ENCODE peak calls at places on chromosomes 16 and 17, in four cellular contexts. D is psoas muscle; A is fibroblast of lung; B is CD4-positive, CD25-positive, alpha-beta regulatory T cell. I is an unnamed sample. For H3K27me3, the result is how much of the 10 kb centered on the place peaks cover.

GRCh38 chr17:6523330-6523729 is 33.0 kb downstream of the PITPNM3 start:
- DNase-seq in D (no peak), A (peak), B (no peak), I (no peak)

GRCh38 chr17:51647873-51648272 is 387.5 kb downstream of the UTP18 start:
- DNase-seq in D (no peak), A (peak), B (no peak), I (no peak)

GRCh38 chr16:85750827-85751641 is at the start of gene C16orf74:
- DNase-seq in D (peak), A (peak), B (no peak), I (no peak)

GRCh38 chr17:73907601-73907910 is 263.3 kb upstream of the SDK2 start:
- DNase-seq in D (no peak), A (no peak), B (no peak), I (no peak)

GRCh38 chr17:6573982-6574688 is 17.8 kb upstream of the PITPNM3 start:
- DNase-seq in D (no peak), A (no peak), B (no peak), I (no peak)

GRCh38 chr16:84159006-84159405 is 13.9 kb downstream of the DNAAF1 start:
- DNase-seq in D (no peak), A (no peak), B (no peak), I (no peak)

GRCh38 chr17:34637548-34638525 is 58.5 kb downstream of the TMEM132E start:
- DNase-seq in D (peak), A (peak), B (peak), I (peak)

GRCh38 chr17:30920282-30920681 is 1.5 kb upstream of the ADAP2 start:
- DNase-seq in D (peak), A (peak), B (no peak), I (no peak)

GRCh38 chr17:31373150-31374082 is 18.1 kb upstream of the RAB11FIP4 start:
- DNase-seq in D (no peak), A (peak), B (peak), I (peak)

GRCh38 chr16:8904018-8904430 is 21.9 kb downstream of the LITAFD start:
- DNase-seq in D (no peak), A (no peak), B (no peak), I (no peak)

GRCh38 chr17:14748036-14748715 is 447.3 kb downstream of the HS3ST3B1 start:
- DNase-seq in D (no peak), A (no peak), B (no peak), I (no peak)

GRCh38 chr17:45170280-45170975 is 8.8 kb downstream of the HEXIM2 start:
- DNase-seq in D (no peak), A (no peak), B (no peak), I (no peak)

GRCh38 chr17:59165933-59166342 is 10.4 kb downstream of the PRR11 start:
- DNase-seq in D (no peak), A (peak), B (peak), I (peak)

GRCh38 chr16:56038564-56039098 is 152.7 kb upstream of the GNAO1 start:
- DNase-seq in D (no peak), A (no peak), B (no peak), I (no peak)

GRCh38 chr17:56320443-56320842 is 167.2 kb downstream of the ANKFN1 start:
- DNase-seq in D (no peak), A (no peak), B (no peak), I (no peak)

GRCh38 chr16:68235882-68236803 is at the start of gene ESRP2:
- DNase-seq in D (peak), A (no peak), B (peak), I (peak)

DNA sequence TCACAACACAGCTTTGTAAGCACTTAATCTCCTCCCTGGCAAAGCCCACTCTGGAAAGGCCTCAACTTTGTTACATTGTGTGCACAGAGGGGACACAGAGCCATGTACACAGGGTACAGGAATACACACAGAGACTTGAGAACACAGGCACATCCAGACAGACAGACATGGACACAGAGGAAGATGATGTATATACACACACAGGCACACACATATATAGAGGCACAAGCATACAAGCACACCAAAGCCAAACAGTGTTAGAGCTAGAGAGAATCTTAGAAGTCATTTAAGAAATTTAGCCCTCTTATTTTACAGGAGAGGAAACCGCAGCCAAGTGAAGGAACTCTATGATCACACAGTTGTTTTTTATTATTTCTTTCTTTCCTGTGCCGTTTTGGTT is 6.4 kb downstream of the MMP28 start:
- DNase-seq in D (no peak), A (no peak), B (no peak), I (no peak)
- H3K27ac ChIP-seq in D (no peak), A (peak), B (no peak), I (no peak)

DNA sequence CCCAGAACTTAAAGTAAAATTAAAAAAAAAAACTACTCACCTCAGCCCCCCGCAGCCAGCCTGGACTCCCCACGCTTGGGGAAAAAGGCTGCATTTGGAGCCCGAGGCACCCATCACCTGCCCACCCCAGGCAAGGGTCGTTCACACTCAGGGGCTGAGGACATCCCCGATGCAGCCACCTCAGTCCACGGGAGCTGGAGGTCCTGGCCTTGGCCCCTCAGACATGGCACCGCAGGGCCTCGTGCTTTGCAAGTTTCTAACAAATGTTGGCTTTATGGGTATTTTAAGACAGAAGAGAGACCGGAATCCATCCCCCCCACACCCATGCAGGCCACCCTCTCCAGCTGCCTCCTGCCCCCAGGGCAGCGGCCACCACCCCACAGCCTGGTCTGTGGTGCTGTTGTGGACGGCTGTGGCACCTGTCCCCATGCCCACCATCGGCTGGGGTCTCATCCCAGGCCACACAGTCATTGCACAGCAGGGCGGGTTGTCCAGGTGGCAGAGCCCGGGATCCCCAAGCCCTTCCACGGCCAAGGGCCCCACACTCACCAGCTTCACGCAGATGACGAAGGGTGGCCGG is 116.4 kb upstream of the ZNF750 start:
- DNase-seq in D (peak), A (no peak), B (no peak), I (no peak)
- H3K4me3 ChIP-seq in D (no peak), A (no peak), B (no peak), I (no peak)

DNA sequence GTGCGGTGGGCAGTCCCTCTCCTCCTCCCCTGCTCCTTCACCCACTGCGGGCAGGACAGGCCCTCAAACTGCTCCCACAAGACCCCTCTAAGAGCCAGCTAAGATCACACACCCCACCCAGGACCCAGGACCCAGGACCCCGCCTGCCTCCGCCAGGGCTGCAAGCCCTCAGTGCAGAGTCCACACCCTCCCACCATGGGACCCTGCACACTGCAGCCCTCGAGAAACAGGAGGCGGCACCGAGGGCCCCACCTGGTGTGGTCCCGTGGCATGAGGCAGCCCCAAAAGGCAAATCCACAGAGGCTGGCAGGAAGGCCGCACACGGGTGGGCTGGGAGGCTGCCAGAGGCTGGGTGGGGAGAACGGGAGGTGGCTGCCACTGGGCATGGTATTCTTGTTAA is 94.7 kb downstream of the ENGASE start:
- DNase-seq in D (no peak), A (no peak), B (no peak), I (no peak)
- H3K27me3 ChIP-seq in D (under half), A (under half), B (under half), I (under half)

GRCh38 chr16:24977673-24978065 is 37.5 kb downstream of the ARHGAP17 start:
- DNase-seq in D (no peak), A (peak), B (no peak), I (no peak)
- H3K27ac ChIP-seq in D (peak), A (peak), B (no peak), I (no peak)